ENCODE peak calls at places on chromosomes 16 and 17, in seven cellular contexts. F, J, D, B, U, T and N are unnamed samples.

GRCh38 chr17:82028966-82029365 is 2.5 kb upstream of the RAC3 start:
- DNase-seq in F (no peak), J (no peak), D (no peak), B (no peak), U (no peak), T (no peak), N (no peak)

GRCh38 chr17:13544292-13544691 is 57.4 kb downstream of the HS3ST3A1 start:
- DNase-seq in F (peak; percentile 98), J (peak; percentile 95), D (peak; percentile 95), B (peak; percentile 98), U (no peak), T (no peak), N (no peak)

GRCh38 chr16:84005391-84005790 is 37.2 kb downstream of the SLC38A8 start:
- DNase-seq in F (no peak), J (no peak), D (no peak), B (no peak), U (no peak), T (no peak), N (no peak)

GRCh38 chr16:21265104-21265825 is 12.8 kb downstream of the CRYM start:
- DNase-seq in F (no peak), J (peak; percentile 47), D (no peak), B (no peak), U (no peak), T (no peak), N (no peak)

GRCh38 chr17:44952946-44953475 is 5.4 kb upstream of the KIF18B start:
- DNase-seq in F (no peak), J (no peak), D (no peak), B (no peak), U (no peak), T (no peak), N (no peak)

GRCh38 chr16:1688807-1689560 is 10.9 kb downstream of the JPT2 start:
- DNase-seq in F (peak; percentile 96), J (no peak), D (peak; percentile 61), B (no peak), U (no peak), T (no peak), N (no peak)

GRCh38 chr16:55179858-55180585 is 144.0 kb upstream of the IRX6 start:
- DNase-seq in F (no peak), J (no peak), D (no peak), B (no peak), U (no peak), T (no peak), N (no peak)

GRCh38 chr16:75130150-75130771 is 13.7 kb upstream of the LDHD start:
- DNase-seq in F (no peak), J (peak; percentile 18), D (no peak), B (no peak), U (no peak), T (no peak), N (no peak)

GRCh38 chr16:1167276-1168107 is 14.6 kb downstream of the CACNA1H start:
- DNase-seq in F (no peak), J (no peak), D (no peak), B (no peak), U (no peak), T (no peak), N (no peak)

GRCh38 chr16:89918453-89919347 is at the start of gene MC1R:
- DNase-seq in F (peak; percentile 41), J (no peak), D (peak; percentile 51), B (peak; percentile 21), U (no peak), T (peak; percentile 71), N (peak; percentile 24)

GRCh38 chr17:60087882-60088669 is 9.4 kb upstream of the HEATR6 start:
- DNase-seq in F (peak; percentile 65), J (peak; percentile 67), D (peak; percentile 76), B (no peak), U (no peak), T (no peak), N (no peak)